ENCODE peak calls at places on chromosomes 2 and 18, in nine cellular contexts. S, E, T, R, H, A, N, C and J are unnamed samples.

GRCh38 chr2:173205375-173205774 is 129.7 kb downstream of the MAP3K20 start:
- DNase-seq in S (no peak), E (no peak), T (no peak), R (no peak), H (no peak), A (no peak), N (peak), C (no peak), J (no peak)

GRCh38 chr2:239725551-239725890 is 299.6 kb downstream of the NDUFA10 start:
- DNase-seq in S (no peak), E (no peak), T (no peak), R (no peak), H (no peak), A (no peak), N (peak), C (no peak), J (no peak)

GRCh38 chr2:225582355-225583116 is 183.0 kb downstream of the NYAP2 start:
- DNase-seq in S (no peak), E (no peak), T (no peak), R (no peak), H (no peak), A (no peak), N (peak), C (no peak), J (no peak)

GRCh38 chr18:24208270-24209035 is 69.6 kb downstream of the CABYR start:
- DNase-seq in S (no peak), E (peak), T (no peak), R (peak), H (no peak), A (no peak), N (no peak), C (no peak), J (no peak)

GRCh38 chr2:120793682-120794403 is 58.2 kb downstream of the GLI2 start:
- DNase-seq in S (no peak), E (no peak), T (no peak), R (peak), H (peak), A (no peak), N (no peak), C (no peak), J (no peak)

GRCh38 chr2:18749912-18750526 is 160.7 kb upstream of the NT5C1B start:
- DNase-seq in S (peak), E (peak), T (peak), R (peak), H (peak), A (peak), N (no peak), C (peak), J (peak)

GRCh38 chr2:16478817-16479216 is 186.8 kb downstream of the CYRIA start:
- DNase-seq in S (no peak), E (peak), T (no peak), R (peak), H (no peak), A (no peak), N (no peak), C (no peak), J (no peak)

GRCh38 chr2:227890495-227891079 is 19.2 kb downstream of the DAW1 start:
- DNase-seq in S (peak), E (peak), T (peak), R (peak), H (peak), A (no peak), N (no peak), C (no peak), J (no peak)

GRCh38 chr2:27972311-27972710 is 81.8 kb downstream of the BABAM2 start:
- DNase-seq in S (no peak), E (no peak), T (no peak), R (no peak), H (no peak), A (no peak), N (no peak), C (no peak), J (no peak)

GRCh38 chr2:178237488-178238143 is 43.3 kb downstream of the OSBPL6 start:
- DNase-seq in S (no peak), E (peak), T (no peak), R (no peak), H (no peak), A (no peak), N (no peak), C (no peak), J (no peak)